ENCODE peak calls at places on chromosome 16, in five cellular contexts. One of them, this sample, is unnamed.

GRCh38 chr16:29665294-29666077 is 2.4 kb downstream of the SPN start:
- DNase-seq in body of pancreas: no peak
- DNase-seq in psoas muscle: no peak
- DNase-seq in heart right ventricle: no peak
- DNase-seq in transverse colon: no peak
- DNase-seq in this sample: no peak

GRCh38 chr16:51133691-51134090 is 17.4 kb downstream of the SALL1 start:
- DNase-seq in body of pancreas: no peak
- DNase-seq in psoas muscle: no peak
- DNase-seq in heart right ventricle: no peak
- DNase-seq in transverse colon: no peak
- DNase-seq in this sample: no peak

GRCh38 chr16:71443714-71444113 is 1.9 kb upstream of the TLE7 start:
- DNase-seq in body of pancreas: no peak
- DNase-seq in psoas muscle: no peak
- DNase-seq in heart right ventricle: no peak
- DNase-seq in transverse colon: no peak
- DNase-seq in this sample: no peak

GRCh38 chr16:27317320-27317719 is 3.5 kb downstream of the IL4R start:
- DNase-seq in body of pancreas: no peak
- DNase-seq in psoas muscle: no peak
- DNase-seq in heart right ventricle: no peak
- DNase-seq in transverse colon: no peak
- DNase-seq in this sample: peak; percentile 93

GRCh38 chr16:8943001-8943763 is 20.5 kb downstream of the USP7 start:
- DNase-seq in body of pancreas: no peak
- DNase-seq in psoas muscle: no peak
- DNase-seq in heart right ventricle: no peak
- DNase-seq in transverse colon: no peak
- DNase-seq in this sample: no peak

GRCh38 chr16:64983983-64984382 is 137.9 kb downstream of the CDH11 start:
- DNase-seq in body of pancreas: peak; percentile 12
- DNase-seq in psoas muscle: no peak
- DNase-seq in heart right ventricle: peak; percentile 62
- DNase-seq in transverse colon: no peak
- DNase-seq in this sample: peak; percentile 66

GRCh38 chr16:83066011-83066410 is 439.2 kb downstream of the CDH13 start:
- DNase-seq in body of pancreas: no peak
- DNase-seq in psoas muscle: no peak
- DNase-seq in heart right ventricle: no peak
- DNase-seq in transverse colon: no peak
- DNase-seq in this sample: no peak

GRCh38 chr16:66131156-66131807 is 235.2 kb upstream of the CDH5 start:
- DNase-seq in body of pancreas: no peak
- DNase-seq in psoas muscle: no peak
- DNase-seq in heart right ventricle: no peak
- DNase-seq in transverse colon: no peak
- DNase-seq in this sample: peak; percentile 53

GRCh38 chr16:14672403-14672971 is 21.6 kb downstream of the PLA2G10 start:
- DNase-seq in body of pancreas: peak; percentile 35
- DNase-seq in psoas muscle: no peak
- DNase-seq in heart right ventricle: no peak
- DNase-seq in transverse colon: peak; percentile 39
- DNase-seq in this sample: no peak

GRCh38 chr16:69796285-69797118 is 34.4 kb downstream of the WWP2 start:
- DNase-seq in body of pancreas: peak; percentile 27
- DNase-seq in psoas muscle: no peak
- DNase-seq in heart right ventricle: peak; percentile 40
- DNase-seq in transverse colon: peak; percentile 25
- DNase-seq in this sample: peak; percentile 67

GRCh38 chr16:30112197-30113030 is 923 bp downstream of the GDPD3 start:
- DNase-seq in body of pancreas: no peak
- DNase-seq in psoas muscle: peak; percentile 69
- DNase-seq in heart right ventricle: no peak
- DNase-seq in transverse colon: peak; percentile 84
- DNase-seq in this sample: no peak

GRCh38 chr16:23182675-23183485 is at the start of gene SCNN1G:
- DNase-seq in body of pancreas: peak; percentile 24
- DNase-seq in psoas muscle: peak; percentile 11
- DNase-seq in heart right ventricle: no peak
- DNase-seq in transverse colon: peak; percentile 45
- DNase-seq in this sample: no peak

GRCh38 chr16:50298591-50299507 is 32.5 kb downstream of the ADCY7 start:
- DNase-seq in body of pancreas: no peak
- DNase-seq in psoas muscle: no peak
- DNase-seq in heart right ventricle: no peak
- DNase-seq in transverse colon: no peak
- DNase-seq in this sample: no peak

GRCh38 chr16:69838417-69838990 is 76.4 kb downstream of the WWP2 start:
- DNase-seq in body of pancreas: peak; percentile 56
- DNase-seq in psoas muscle: no peak
- DNase-seq in heart right ventricle: peak; percentile 66
- DNase-seq in transverse colon: peak; percentile 33
- DNase-seq in this sample: no peak

GRCh38 chr16:21599994-21600773 is 807 bp downstream of the METTL9 start:
- DNase-seq in body of pancreas: no peak
- DNase-seq in psoas muscle: no peak
- DNase-seq in heart right ventricle: no peak
- DNase-seq in transverse colon: no peak
- DNase-seq in this sample: peak; percentile 68

GRCh38 chr16:13702614-13703013 is 217.3 kb upstream of the ERCC4 start:
- DNase-seq in body of pancreas: no peak
- DNase-seq in psoas muscle: no peak
- DNase-seq in heart right ventricle: peak; percentile 4
- DNase-seq in transverse colon: no peak
- DNase-seq in this sample: no peak

GRCh38 chr16:81647527-81647926 is 131.6 kb upstream of the PLCG2 start:
- DNase-seq in body of pancreas: no peak
- DNase-seq in psoas muscle: no peak
- DNase-seq in heart right ventricle: no peak
- DNase-seq in transverse colon: no peak
- DNase-seq in this sample: peak; percentile 90

GRCh38 chr16:66036775-66037715 is 329.4 kb upstream of the CDH5 start:
- DNase-seq in body of pancreas: no peak
- DNase-seq in psoas muscle: peak; percentile 42
- DNase-seq in heart right ventricle: no peak
- DNase-seq in transverse colon: no peak
- DNase-seq in this sample: no peak

GRCh38 chr16:88772871-88773811 is 11.9 kb downstream of the PIEZO1 start:
- DNase-seq in body of pancreas: peak; percentile 48
- DNase-seq in psoas muscle: peak; percentile 71
- DNase-seq in heart right ventricle: peak; percentile 43
- DNase-seq in transverse colon: peak; percentile 66
- DNase-seq in this sample: no peak

GRCh38 chr16:25006504-25007055 is 8.6 kb downstream of the ARHGAP17 start:
- DNase-seq in body of pancreas: no peak
- DNase-seq in psoas muscle: no peak
- DNase-seq in heart right ventricle: no peak
- DNase-seq in transverse colon: peak; percentile 39
- DNase-seq in this sample: no peak

GRCh38 chr16:30901201-30902069 is 5.0 kb downstream of the CTF1 start:
- DNase-seq in body of pancreas: no peak
- DNase-seq in psoas muscle: no peak
- DNase-seq in heart right ventricle: no peak
- DNase-seq in transverse colon: no peak
- DNase-seq in this sample: no peak

GRCh38 chr16:15452456-15452855 is 18.1 kb downstream of the BMERB1 start:
- DNase-seq in body of pancreas: no peak
- DNase-seq in psoas muscle: no peak
- DNase-seq in heart right ventricle: no peak
- DNase-seq in transverse colon: no peak
- DNase-seq in this sample: no peak

GRCh38 chr16:51971184-51971583 is 575.8 kb downstream of the TOX3 start:
- DNase-seq in body of pancreas: no peak
- DNase-seq in psoas muscle: no peak
- DNase-seq in heart right ventricle: no peak
- DNase-seq in transverse colon: no peak
- DNase-seq in this sample: peak; percentile 48

GRCh38 chr16:10252155-10252554 is 69.9 kb upstream of the GRIN2A start:
- DNase-seq in body of pancreas: no peak
- DNase-seq in psoas muscle: no peak
- DNase-seq in heart right ventricle: no peak
- DNase-seq in transverse colon: no peak
- DNase-seq in this sample: no peak

GRCh38 chr16:1542166-1542500 is 8.7 kb downstream of the TMEM204 start:
- DNase-seq in body of pancreas: no peak
- DNase-seq in psoas muscle: no peak
- DNase-seq in heart right ventricle: no peak
- DNase-seq in transverse colon: no peak
- DNase-seq in this sample: no peak

GRCh38 chr16:1542533-1542932 is 9.1 kb downstream of the TMEM204 start:
- DNase-seq in body of pancreas: no peak
- DNase-seq in psoas muscle: no peak
- DNase-seq in heart right ventricle: no peak
- DNase-seq in transverse colon: no peak
- DNase-seq in this sample: no peak

GRCh38 chr16:1541293-1542165 is 8.1 kb downstream of the TMEM204 start:
- DNase-seq in body of pancreas: no peak
- DNase-seq in psoas muscle: no peak
- DNase-seq in heart right ventricle: no peak
- DNase-seq in transverse colon: no peak
- DNase-seq in this sample: no peak

GRCh38 chr16:1545044-1545736 is 11.7 kb downstream of the TMEM204 start:
- DNase-seq in body of pancreas: no peak
- DNase-seq in psoas muscle: no peak
- DNase-seq in heart right ventricle: peak; percentile 83
- DNase-seq in transverse colon: no peak
- DNase-seq in this sample: no peak

DNA sequence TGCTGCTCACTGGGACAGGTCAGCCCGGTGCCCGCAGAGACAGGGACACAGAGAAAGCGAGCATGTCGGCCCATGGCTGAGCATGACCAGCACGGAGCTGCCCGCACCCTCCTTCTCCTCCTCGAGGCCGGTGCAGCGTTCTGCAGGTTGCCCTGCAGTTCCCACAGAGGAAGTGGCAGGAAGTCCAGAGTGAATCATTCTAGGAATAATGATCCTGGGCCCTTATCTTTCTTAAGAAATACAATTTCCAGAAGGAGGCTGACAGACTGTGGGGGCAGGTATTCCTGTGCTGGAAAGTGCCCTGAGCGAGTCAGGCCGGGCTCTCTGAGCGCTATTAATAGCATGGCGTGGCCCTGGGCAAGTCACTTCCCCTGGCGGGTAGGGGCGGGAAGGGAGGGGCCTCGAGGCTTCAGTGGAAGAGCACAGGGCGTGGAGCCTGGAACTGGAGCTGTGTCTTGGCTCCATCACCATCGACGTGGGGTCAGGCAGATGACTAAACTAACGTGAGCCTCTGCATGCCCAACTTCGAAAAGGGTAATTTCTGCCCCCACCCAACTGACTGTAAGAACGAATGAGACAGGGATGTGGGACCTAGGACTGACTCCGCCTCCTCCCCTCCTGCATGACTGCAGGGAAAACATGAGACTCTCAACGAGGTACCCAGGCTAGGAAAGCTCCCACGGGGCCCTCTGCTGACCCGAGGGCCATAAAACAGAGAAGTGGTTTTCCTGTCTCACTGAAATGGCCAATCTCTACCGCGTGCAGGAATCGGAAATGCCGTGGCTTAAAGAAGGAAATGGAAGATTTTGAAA is 9.8 kb downstream of the TMEM204 start:
- DNase-seq in body of pancreas: no peak
- DNase-seq in psoas muscle: peak; percentile 77
- DNase-seq in heart right ventricle: peak; percentile 86
- DNase-seq in transverse colon: peak; percentile 43
- DNase-seq in this sample: peak; percentile 82
- TF ChIP-seq CTCF in body of pancreas: no peak
- TF ChIP-seq CTCF in psoas muscle: no peak
- TF ChIP-seq CTCF in heart right ventricle: peak; percentile 14
- TF ChIP-seq CTCF in transverse colon: no peak
- TF ChIP-seq CTCF in this sample: no peak

DNA sequence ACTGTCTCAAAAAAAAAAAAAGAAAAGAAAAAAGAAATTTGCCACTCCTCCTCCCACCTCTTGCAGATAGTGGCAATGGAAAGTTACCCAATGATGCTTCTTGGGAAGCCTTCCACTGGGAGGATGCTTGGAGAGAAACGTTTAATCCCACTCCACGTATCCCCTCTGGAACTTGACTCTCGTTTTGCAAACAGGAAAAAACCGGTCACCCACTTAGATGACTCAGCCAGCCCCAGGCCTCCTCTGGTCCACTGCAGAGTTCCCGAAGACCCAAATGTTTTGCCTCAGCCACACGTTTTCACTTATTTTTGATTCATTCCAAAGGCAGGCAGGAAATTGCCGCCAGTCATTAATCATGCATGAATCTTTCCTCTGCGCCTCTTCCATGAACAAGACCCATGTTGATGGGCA is 9.3 kb upstream of the TNFRSF17 start:
- DNase-seq in body of pancreas: no peak
- DNase-seq in psoas muscle: no peak
- DNase-seq in heart right ventricle: no peak
- DNase-seq in transverse colon: no peak
- DNase-seq in this sample: peak; percentile 86
- H3K4me3 ChIP-seq in body of pancreas: no peak overlapping the region
- H3K4me3 ChIP-seq in psoas muscle: no peak overlapping the region
- H3K4me3 ChIP-seq in heart right ventricle: no peak overlapping the region
- H3K4me3 ChIP-seq in transverse colon: no peak overlapping the region
- H3K4me3 ChIP-seq in this sample: no peak overlapping the region

GRCh38 chr16:54923055-54923473 is 7.6 kb upstream of the IRX5 start:
- DNase-seq in body of pancreas: no peak
- DNase-seq in psoas muscle: no peak
- DNase-seq in heart right ventricle: no peak
- DNase-seq in transverse colon: no peak
- DNase-seq in this sample: no peak
- H3K36me3 ChIP-seq in body of pancreas: no peaks in the 10 kb centered on the region
- H3K36me3 ChIP-seq in psoas muscle: no peaks in the 10 kb centered on the region
- H3K36me3 ChIP-seq in heart right ventricle: no peaks in the 10 kb centered on the region
- H3K36me3 ChIP-seq in transverse colon: no peaks in the 10 kb centered on the region
- H3K36me3 ChIP-seq in this sample: no peaks in the 10 kb centered on the region

DNA sequence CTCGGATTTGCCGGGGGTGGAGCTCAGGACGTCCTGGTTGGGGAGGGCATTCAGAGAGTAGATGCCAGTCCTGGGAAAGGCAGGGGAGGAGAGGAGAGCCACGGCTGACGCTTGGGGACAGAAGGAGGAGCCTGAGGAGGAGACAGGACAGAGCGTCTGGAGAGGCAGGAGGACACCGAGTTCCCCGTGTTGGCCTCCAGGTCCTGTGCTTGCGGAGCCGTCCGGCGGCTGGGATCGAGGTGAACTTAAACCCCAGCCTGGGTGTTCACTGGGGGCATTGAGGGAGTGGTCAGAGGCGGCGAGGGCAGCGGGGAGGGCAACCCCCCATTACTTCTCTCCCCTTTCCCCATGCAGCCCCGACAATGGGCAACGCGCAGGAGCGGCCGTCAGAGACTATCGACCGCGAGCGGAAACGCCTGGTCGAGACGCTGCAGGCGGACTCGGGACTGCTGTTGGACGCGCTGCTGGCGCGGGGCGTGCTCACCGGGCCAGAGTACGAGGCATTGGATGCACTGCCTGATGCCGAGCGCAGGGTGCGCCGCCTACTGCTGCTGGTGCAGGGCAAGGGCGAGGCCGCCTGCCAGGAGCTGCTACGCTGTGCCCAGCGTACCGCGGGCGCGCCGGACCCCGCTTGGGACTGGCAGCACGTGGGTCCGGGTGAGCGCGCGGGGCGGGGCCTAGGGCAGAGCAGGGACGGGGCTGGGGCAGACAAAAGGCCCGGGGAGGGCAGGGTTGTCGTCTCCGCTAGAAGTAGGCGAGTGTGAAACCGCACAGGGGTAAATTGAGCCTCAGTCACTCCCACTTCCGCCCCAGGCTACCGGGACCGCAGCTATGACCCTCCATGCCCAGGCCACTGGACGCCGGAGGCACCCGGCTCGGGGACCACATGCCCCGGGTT is 3.7 kb downstream of the NOL3 start:
- DNase-seq in body of pancreas: peak; percentile 88
- DNase-seq in psoas muscle: peak; percentile 91
- DNase-seq in heart right ventricle: peak; percentile 82
- DNase-seq in transverse colon: peak; percentile 93
- DNase-seq in this sample: peak; percentile 86
- TF ChIP-seq CTCF in body of pancreas: peak; percentile 41
- TF ChIP-seq CTCF in psoas muscle: peak; percentile 12
- TF ChIP-seq CTCF in heart right ventricle: peak; percentile 55
- TF ChIP-seq CTCF in transverse colon: peak; percentile 30
- TF ChIP-seq CTCF in this sample: peak; percentile 50